ENCODE peak calls at places on chromosomes 3 and 15, in six cellular contexts. H is A549, T is K562, P is HepG2, W is NB4, S is GM12878. B is an unnamed sample.

GRCh38 chr3:16883057-16883725 is 1.6 kb upstream of the PLCL2 start:
- DNase-seq in H (no peak), T (no peak), W (no peak), S (no peak), P (no peak), B (no peak)

GRCh38 chr3:96991812-96992211 is 177.4 kb downstream of the EPHA6 start:
- DNase-seq in T (no peak), W (no peak), P (no peak), S (no peak), H (no peak), B (no peak)

GRCh38 chr3:98914210-98915080 is 12.9 kb upstream of the DCBLD2 start:
- DNase-seq in T (no peak), W (no peak), H (peak; percentile 65), S (no peak), P (peak; percentile 85), B (no peak)

GRCh38 chr3:50571486-50571885 is 2.2 kb downstream of the HEMK1 start:
- DNase-seq in H (no peak), T (no peak), S (no peak), W (no peak), P (no peak), B (no peak)

GRCh38 chr15:71595846-71596553 is 214.4 kb upstream of the NR2E3 start:
- DNase-seq in W (no peak), H (no peak), T (no peak), S (no peak), P (no peak), B (no peak)

GRCh38 chr3:30810617-30811016 is 83.8 kb downstream of the GADL1 start:
- DNase-seq in W (no peak), P (no peak), T (no peak), H (no peak), S (no peak), B (no peak)

GRCh38 chr3:108125550-108126071 is 34.8 kb upstream of the CD47 start:
- DNase-seq in T (peak; percentile 77), S (peak; percentile 83), H (no peak), W (peak; percentile 81), P (no peak), B (peak; percentile 97)

GRCh38 chr15:26029146-26029545 is 166.0 kb upstream of the ATP10A start:
- DNase-seq in P (no peak), S (no peak), W (no peak), T (no peak), H (no peak), B (no peak)

GRCh38 chr15:71219646-71220045 is 104.4 kb downstream of the THSD4 start:
- DNase-seq in H (no peak), W (no peak), P (no peak), S (no peak), T (no peak), B (no peak)

GRCh38 chr15:70715840-70716510 is 47.4 kb downstream of the UACA start:
- DNase-seq in H (no peak), W (no peak), S (no peak), T (no peak), P (no peak), B (no peak)

GRCh38 chr15:57286446-57287127 is 89.7 kb upstream of the CGNL1 start:
- DNase-seq in W (no peak), P (no peak), S (no peak), H (no peak), T (no peak), B (no peak)

DNA sequence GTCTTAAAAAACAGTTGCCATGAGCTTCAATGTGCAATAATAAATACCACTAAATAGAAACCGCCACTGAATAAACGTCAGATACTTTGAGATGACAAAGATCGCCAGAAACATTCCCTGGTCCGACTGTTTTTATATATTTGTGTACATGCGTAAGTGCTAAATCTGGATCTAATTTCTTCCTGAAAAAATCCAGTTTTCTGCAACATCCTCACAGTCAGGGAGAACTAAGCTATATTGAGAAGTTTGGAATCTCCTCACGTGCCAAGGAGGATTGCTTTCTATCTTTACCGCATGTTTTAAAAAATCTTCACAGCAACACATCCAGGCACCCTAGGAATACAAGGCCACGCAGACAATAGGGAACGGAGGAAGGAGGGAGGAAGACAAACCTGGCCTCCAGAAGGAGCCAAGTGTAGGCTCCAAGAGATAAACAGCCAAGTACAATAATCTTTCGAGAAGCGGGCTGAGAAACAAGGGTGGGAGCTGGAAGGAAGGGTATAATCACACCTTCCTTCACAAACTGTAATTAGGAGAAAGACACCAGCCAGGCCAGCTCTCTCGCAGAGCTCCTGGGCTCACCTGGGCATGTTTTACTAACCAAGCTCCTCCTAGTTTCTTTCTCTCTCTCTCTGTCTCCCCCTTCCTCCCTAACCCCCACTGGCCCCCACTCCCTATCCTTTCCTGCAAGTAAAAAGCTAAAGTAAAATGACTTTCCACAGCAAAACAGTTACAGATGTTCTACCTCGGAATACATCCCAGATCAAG is 5.6 kb downstream of the VGLL4 start:
- DNase-seq in W (no peak), P (no peak), T (peak; percentile 12), H (no peak), S (no peak), B (peak; percentile 62)
- H3K4me3 ChIP-seq in W (peak overlapping the region; percentile 33), P (peak overlapping the region; percentile 3), T (no peak overlapping the region), H (no peak overlapping the region), S (peak overlapping the region; percentile 86), B (peak overlapping the region; percentile 27)

GRCh38 chr15:77508541-77509505 is 88.1 kb downstream of the HMG20A start:
- DNase-seq in W (no peak), H (no peak), P (no peak), T (no peak), S (no peak), B (peak; percentile 45)
- TF ChIP-seq MYC in W (no peak), H (no peak), P (no peak), T (no peak), S (no peak), B (no peak)

DNA sequence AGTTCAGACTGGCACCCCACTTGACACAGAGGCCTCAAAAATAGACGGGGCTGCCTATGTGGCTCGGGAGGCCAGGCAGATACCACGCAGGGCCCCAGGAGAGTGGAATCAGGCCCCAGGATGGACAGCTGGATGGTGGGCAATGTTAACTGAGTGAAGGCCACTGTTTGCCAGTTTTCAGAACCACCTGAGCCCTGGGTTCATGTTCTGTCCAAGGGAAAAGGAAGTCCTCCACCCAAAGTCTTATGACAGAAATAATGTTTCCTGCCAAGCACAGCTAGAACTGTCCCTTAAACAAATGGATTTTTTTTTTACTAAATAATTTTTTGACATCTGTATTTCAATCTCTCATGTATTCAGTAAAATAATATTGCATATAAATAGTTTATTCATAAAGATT is 228.4 kb downstream of the KLF13 start:
- DNase-seq in S (no peak), T (no peak), H (no peak), P (no peak), W (no peak), B (no peak)
- H3K4me3 ChIP-seq in S (no peak overlapping the region), T (no peak overlapping the region), H (no peak overlapping the region), P (no peak overlapping the region), W (no peak overlapping the region), B (no peak overlapping the region)

GRCh38 chr3:5188419-5189405 is 1.2 kb downstream of the EDEM1 start:
- DNase-seq in S (no peak), H (peak; percentile 54), P (peak; percentile 68), W (peak; percentile 69), T (peak; percentile 78), B (peak; percentile 55)

GRCh38 chr3:5186854-5187151 is 704 bp upstream of the EDEM1 start:
- DNase-seq in W (peak; percentile 47), S (no peak), P (peak; percentile 15), T (peak; percentile 47), H (no peak), B (no peak)

GRCh38 chr3:5187152-5187919 is at the start of gene EDEM1:
- DNase-seq in W (peak; percentile 96), S (peak; percentile 76), T (peak; percentile 96), H (peak; percentile 96), P (peak; percentile 88), B (peak; percentile 98)

GRCh38 chr3:5186089-5186853 is 1.2 kb upstream of the EDEM1 start:
- DNase-seq in P (no peak), T (peak; percentile 53), H (no peak), W (peak; percentile 95), S (no peak), B (peak; percentile 22)

DNA sequence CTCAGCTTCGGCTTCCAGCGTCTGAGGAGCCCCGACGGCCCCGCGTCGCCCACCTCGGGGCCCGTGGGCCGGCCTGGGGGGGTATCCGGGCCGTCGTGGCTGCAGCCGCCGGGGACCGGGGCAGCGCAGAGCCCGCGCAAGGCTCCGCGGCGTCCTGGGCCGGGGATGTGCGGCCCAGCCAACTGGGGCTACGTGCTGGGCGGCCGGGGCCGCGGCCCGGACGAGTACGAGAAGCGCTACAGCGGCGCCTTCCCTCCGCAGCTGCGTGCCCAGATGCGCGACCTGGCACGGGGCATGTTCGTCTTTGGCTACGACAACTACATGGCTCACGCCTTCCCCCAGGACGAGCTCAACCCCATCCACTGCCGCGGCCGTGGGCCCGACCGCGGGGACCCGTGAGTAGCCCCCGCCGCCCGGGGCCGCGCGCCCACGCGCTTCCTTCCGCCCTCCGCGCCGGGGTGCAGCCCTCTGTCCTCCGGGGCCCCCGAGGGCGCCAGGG is 462 bp downstream of the EDEM1 start:
- DNase-seq in W (peak; percentile 60), S (no peak), H (peak; percentile 33), T (peak; percentile 50), P (no peak), B (no peak)
- TF ChIP-seq MYC in W (peak; percentile 25), S (no peak), H (no peak), T (no peak), P (peak; percentile 39), B (no peak)

GRCh38 chr3:9184464-9184835 is 65.0 kb downstream of the SRGAP3 start:
- DNase-seq in W (no peak), S (no peak), H (no peak), T (no peak), P (no peak), B (no peak)
- H3K4me3 ChIP-seq in W (no peak overlapping the region), S (no peak overlapping the region), H (no peak overlapping the region), T (no peak overlapping the region), P (no peak overlapping the region), B (no peak overlapping the region)

DNA sequence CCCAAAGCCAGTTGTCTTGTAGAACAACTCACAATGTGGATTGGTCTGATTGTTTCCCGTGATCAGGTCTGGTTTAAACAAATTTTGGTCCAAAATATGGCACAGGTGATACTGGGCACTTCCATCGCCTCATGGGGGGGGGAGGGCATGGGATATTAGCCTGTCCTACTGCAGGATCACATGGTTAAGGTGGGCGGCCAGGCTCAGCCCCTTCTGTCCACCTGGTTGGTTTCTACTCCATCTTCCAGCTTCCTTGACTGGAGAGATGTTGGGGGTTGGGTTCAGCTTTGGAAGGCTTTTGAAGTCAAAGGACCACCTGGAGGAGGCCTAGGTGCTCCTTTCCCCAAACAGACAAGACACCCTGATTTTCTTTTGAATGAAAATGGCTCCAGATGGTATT is 7.2 kb downstream of the KLF13 start:
- DNase-seq in T (no peak), H (no peak), W (no peak), P (no peak), S (no peak), B (no peak)
- TF ChIP-seq MYC in T (no peak), H (no peak), W (no peak), P (no peak), S (no peak), B (no peak)

GRCh38 chr15:20349774-20350498 is 191.7 kb downstream of the GOLGA6L6 start:
- DNase-seq in H (no peak), S (no peak), P (no peak), W (no peak), T (no peak), B (no peak)
- H3K4me3 ChIP-seq in H (no peak overlapping the region), S (no peak overlapping the region), P (no peak overlapping the region), W (no peak overlapping the region), T (no peak overlapping the region), B (no peak overlapping the region)

GRCh38 chr3:55516391-55517030 is 29.4 kb upstream of the WNT5A start:
- DNase-seq in P (no peak), S (no peak), T (no peak), W (no peak), H (no peak), B (no peak)
- TF ChIP-seq MYC in P (no peak), S (no peak), T (no peak), W (no peak), H (no peak), B (no peak)